ENCODE peak calls at places on chromosome 18, in nine cellular contexts. K is stomach, G is testis, L is adrenal gland, X is endothelial cell, T is HFFc6, U is activated B cell treated with CpG ODN at 0.5 μM for 24 hours, N is HCT116, Q is fibroblast of lung. M is an unnamed sample.

GRCh38 chr18:38951633-38952032 is 1386.0 kb upstream of the CELF4 start:
- DNase-seq in K (no peak), G (no peak), L (no peak), X (no peak), T (no peak), U (no peak), N (no peak), Q (no peak), M (no peak)

GRCh38 chr18:25223899-25224607 is 127.9 kb downstream of the ZNF521 start:
- DNase-seq in K (no peak), G (no peak), L (no peak), X (no peak), T (no peak), U (no peak), N (no peak), Q (no peak), M (no peak)

GRCh38 chr18:10340821-10341220 is 113.6 kb upstream of the APCDD1 start:
- DNase-seq in K (no peak), G (no peak), L (no peak), X (no peak), T (no peak), U (no peak), N (no peak), Q (no peak), M (no peak)

GRCh38 chr18:51290864-51291263 is 93.4 kb upstream of the MEX3C start:
- DNase-seq in K (no peak), G (no peak), L (no peak), X (no peak), T (no peak), U (no peak), N (no peak), Q (no peak), M (no peak)

GRCh38 chr18:13558132-13558531 is 168.2 kb downstream of the FAM210A start:
- DNase-seq in K (no peak), G (peak), L (peak), X (peak), T (no peak), U (peak), N (peak), Q (peak), M (peak)

GRCh38 chr18:9835796-9836195 is 50.0 kb upstream of the TXNDC2 start:
- DNase-seq in K (no peak), G (no peak), L (no peak), X (no peak), T (no peak), U (no peak), N (no peak), Q (peak), M (no peak)

GRCh38 chr18:41396861-41397260 is 558.2 kb upstream of the PIK3C3 start:
- DNase-seq in K (no peak), G (no peak), L (no peak), X (no peak), T (no peak), U (no peak), N (no peak), Q (no peak), M (no peak)

GRCh38 chr18:49892148-49892924 is 79.0 kb upstream of the ACAA2 start:
- DNase-seq in K (no peak), G (no peak), L (no peak), X (no peak), T (no peak), U (no peak), N (peak), Q (peak), M (no peak)

GRCh38 chr18:13191779-13192178 is 26.8 kb upstream of the LDLRAD4 start:
- DNase-seq in K (peak), G (no peak), L (no peak), X (no peak), T (no peak), U (no peak), N (no peak), Q (no peak), M (peak)

GRCh38 chr18:2880473-2880872 is 33.7 kb downstream of the EMILIN2 start:
- DNase-seq in K (no peak), G (no peak), L (no peak), X (no peak), T (no peak), U (no peak), N (no peak), Q (no peak), M (no peak)

GRCh38 chr18:28735731-28736130 is 558.8 kb upstream of the CDH2 start:
- DNase-seq in K (no peak), G (no peak), L (no peak), X (no peak), T (peak), U (no peak), N (no peak), Q (peak), M (no peak)

GRCh38 chr18:55287935-55288868 is 299.8 kb downstream of the TCF4 start:
- DNase-seq in K (no peak), G (no peak), L (no peak), X (no peak), T (no peak), U (no peak), N (no peak), Q (no peak), M (no peak)

GRCh38 chr18:2914185-2914584 is 67.4 kb downstream of the EMILIN2 start:
- DNase-seq in K (no peak), G (peak), L (no peak), X (no peak), T (no peak), U (no peak), N (no peak), Q (no peak), M (no peak)

GRCh38 chr18:53544926-53545325 is 679.5 kb downstream of the MBD2 start:
- DNase-seq in K (no peak), G (no peak), L (no peak), X (no peak), T (no peak), U (no peak), N (no peak), Q (no peak), M (no peak)

GRCh38 chr18:8778386-8778785 is 73.0 kb downstream of the MTCL1 start:
- DNase-seq in K (no peak), G (no peak), L (no peak), X (no peak), T (no peak), U (no peak), N (no peak), Q (no peak), M (no peak)

GRCh38 chr18:55918449-55918848 is 330.5 kb upstream of the TCF4 start:
- DNase-seq in K (no peak), G (no peak), L (no peak), X (no peak), T (peak), U (no peak), N (no peak), Q (peak), M (no peak)

GRCh38 chr18:32893915-32894314 is 121.1 kb upstream of the KLHL14 start:
- DNase-seq in K (no peak), G (no peak), L (no peak), X (no peak), T (no peak), U (no peak), N (no peak), Q (no peak), M (no peak)

GRCh38 chr18:49697757-49698595 is 115.4 kb downstream of the ACAA2 start:
- DNase-seq in K (no peak), G (peak), L (no peak), X (no peak), T (peak), U (no peak), N (no peak), Q (peak), M (no peak)

GRCh38 chr18:62152844-62153243 is 34.0 kb downstream of the PIGN start:
- DNase-seq in K (no peak), G (no peak), L (no peak), X (no peak), T (no peak), U (no peak), N (no peak), Q (no peak), M (no peak)

GRCh38 chr18:13813271-13813849 is 10.6 kb upstream of the MC5R start:
- DNase-seq in K (peak), G (peak), L (peak), X (peak), T (peak), U (no peak), N (peak), Q (peak), M (peak)

GRCh38 chr18:72091369-72091768 is 452.8 kb downstream of the CBLN2 start:
- DNase-seq in K (no peak), G (no peak), L (no peak), X (no peak), T (no peak), U (no peak), N (no peak), Q (no peak), M (no peak)

GRCh38 chr18:22613058-22613690 is 195.5 kb upstream of the CTAGE1 start:
- DNase-seq in K (peak), G (no peak), L (no peak), X (no peak), T (no peak), U (no peak), N (no peak), Q (no peak), M (peak)

GRCh38 chr18:58601468-58602266 is 27.2 kb downstream of the ALPK2 start:
- DNase-seq in K (no peak), G (no peak), L (no peak), X (no peak), T (no peak), U (no peak), N (no peak), Q (no peak), M (no peak)

GRCh38 chr18:3223356-3223755 is 3.6 kb upstream of the MYOM1 start:
- DNase-seq in K (no peak), G (no peak), L (no peak), X (no peak), T (no peak), U (no peak), N (no peak), Q (no peak), M (no peak)

GRCh38 chr18:48779462-48779861 is 171.3 kb downstream of the SMAD7 start:
- DNase-seq in K (no peak), G (no peak), L (no peak), X (no peak), T (no peak), U (no peak), N (no peak), Q (no peak), M (no peak)

GRCh38 chr18:21335927-21336488 is 94.0 kb downstream of the GREB1L start:
- DNase-seq in K (no peak), G (no peak), L (no peak), X (no peak), T (no peak), U (no peak), N (no peak), Q (no peak), M (no peak)

GRCh38 chr18:79321625-79322024 is 74.1 kb upstream of the NFATC1 start:
- DNase-seq in K (no peak), G (no peak), L (no peak), X (no peak), T (no peak), U (no peak), N (no peak), Q (no peak), M (no peak)
- TF ChIP-seq CTCF in K (no peak), G (no peak), L (no peak), X (no peak), T (no peak), U (no peak), N (no peak), Q (no peak), M (no peak)

GRCh38 chr18:45841060-45841764 is 15.7 kb downstream of the SIGLEC15 start:
- DNase-seq in K (no peak), G (no peak), L (no peak), X (no peak), T (no peak), U (no peak), N (no peak), Q (no peak), M (no peak)

GRCh38 chr18:45837283-45838070 is 12.0 kb downstream of the SIGLEC15 start:
- DNase-seq in K (peak), G (peak), L (peak), X (peak), T (no peak), U (no peak), N (no peak), Q (peak), M (peak)

GRCh38 chr18:45841765-45842442 is 16.4 kb downstream of the SIGLEC15 start:
- DNase-seq in K (no peak), G (no peak), L (no peak), X (no peak), T (no peak), U (no peak), N (no peak), Q (no peak), M (no peak)

GRCh38 chr18:45838302-45839070 is 13.0 kb downstream of the SIGLEC15 start:
- DNase-seq in K (no peak), G (no peak), L (peak), X (no peak), T (no peak), U (no peak), N (no peak), Q (no peak), M (no peak)

GRCh38 chr18:45839415-45840395 is 14.2 kb downstream of the SIGLEC15 start:
- DNase-seq in K (peak), G (peak), L (peak), X (peak), T (peak), U (no peak), N (peak), Q (peak), M (peak)
- TF ChIP-seq CTCF in K (peak), G (peak), L (peak), X (peak), T (peak), U (no peak), N (peak), Q (peak), M (peak)

DNA sequence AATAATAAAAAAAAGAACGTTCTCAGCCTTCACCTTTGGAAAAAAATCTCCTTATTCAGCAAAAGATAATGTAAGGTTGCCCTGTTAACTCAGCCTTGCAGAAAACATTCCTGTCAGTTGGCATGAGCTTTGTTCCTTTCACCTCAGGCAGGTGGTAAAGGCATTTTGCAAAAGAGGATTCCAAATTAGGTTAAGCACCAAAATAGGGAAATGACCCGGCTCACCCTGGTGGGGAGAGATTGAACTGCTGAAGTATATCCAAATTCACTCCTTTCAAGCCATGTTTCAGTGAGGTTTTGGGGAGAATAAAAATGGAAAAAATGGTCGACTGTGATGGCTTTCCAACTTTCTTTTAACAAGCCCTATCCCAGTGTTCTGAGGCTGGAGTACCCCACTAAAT is 1988.8 kb upstream of the PIK3C3 start:
- DNase-seq in K (no peak), G (no peak), L (no peak), X (no peak), T (no peak), U (no peak), N (no peak), Q (no peak), M (peak)
- TF ChIP-seq CTCF in K (no peak), G (peak), L (peak), X (peak), T (peak), U (no peak), N (no peak), Q (peak), M (peak)

DNA sequence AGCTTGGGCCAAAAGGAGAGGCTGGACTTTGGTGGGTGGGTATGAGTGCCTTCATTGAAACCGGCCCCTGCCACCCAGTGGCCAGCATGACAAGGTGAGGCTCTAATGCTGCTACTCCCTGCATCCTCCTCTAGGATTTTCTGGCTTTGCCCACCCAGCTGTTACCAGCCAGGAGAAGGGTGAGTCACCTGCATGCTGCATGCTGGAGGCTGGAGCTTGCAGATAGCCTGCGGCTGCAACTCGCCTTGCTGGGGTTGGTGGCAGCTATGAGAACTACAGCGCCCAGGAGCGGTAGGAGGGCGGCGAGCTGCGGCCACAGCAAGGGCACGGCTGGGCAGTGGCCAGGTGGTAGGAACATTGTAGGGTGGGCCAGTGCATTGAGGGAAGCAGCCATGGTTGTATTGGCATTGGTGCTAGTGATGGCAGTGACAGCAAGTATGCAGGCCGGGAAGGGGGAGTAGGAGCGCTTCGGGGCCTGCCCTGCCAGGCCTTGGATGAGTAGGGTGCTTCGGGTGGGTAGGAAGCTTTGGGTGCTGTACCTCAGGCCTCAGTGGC is 75.4 kb upstream of the SLC35G4 start:
- DNase-seq in K (no peak), G (no peak), L (no peak), X (no peak), T (no peak), U (no peak), N (no peak), Q (no peak), M (no peak)
- TF ChIP-seq CTCF in K (no peak), G (no peak), L (no peak), X (no peak), T (no peak), U (no peak), N (no peak), Q (no peak), M (no peak)

DNA sequence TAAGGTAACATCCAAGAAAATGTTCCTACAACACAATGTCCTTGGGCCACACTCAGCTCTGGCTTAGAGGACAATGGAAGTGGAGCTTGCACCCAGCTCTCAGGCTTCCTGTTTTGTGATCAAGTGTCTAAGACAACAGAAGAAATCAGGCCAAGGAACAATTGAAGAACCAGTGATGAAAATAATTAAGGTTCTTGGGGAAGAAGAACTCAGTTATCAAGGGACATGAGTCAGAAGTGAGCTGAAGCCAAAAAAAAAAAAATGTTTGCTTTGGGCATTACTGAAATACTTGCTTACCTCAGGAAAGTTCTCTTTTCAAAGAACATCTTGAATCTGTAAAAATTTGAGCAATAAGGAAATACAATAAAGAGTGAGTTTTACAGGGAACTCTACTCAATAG is 299.0 kb downstream of the FBXO15 start:
- DNase-seq in K (no peak), G (no peak), L (no peak), X (no peak), T (peak), U (no peak), N (no peak), Q (peak), M (no peak)
- TF ChIP-seq CTCF in K (no peak), G (no peak), L (no peak), X (no peak), T (no peak), U (no peak), N (no peak), Q (no peak), M (no peak)

GRCh38 chr18:59696311-59697235 is 650 bp downstream of the CCBE1 start:
- DNase-seq in K (no peak), G (peak), L (peak), X (peak), T (peak), U (no peak), N (no peak), Q (peak), M (no peak)

GRCh38 chr18:59699750-59700534 is 2.7 kb upstream of the CCBE1 start:
- DNase-seq in K (no peak), G (no peak), L (no peak), X (no peak), T (no peak), U (no peak), N (no peak), Q (no peak), M (no peak)

GRCh38 chr18:59699061-59699460 is 1.8 kb upstream of the CCBE1 start:
- DNase-seq in K (no peak), G (no peak), L (no peak), X (no peak), T (no peak), U (no peak), N (no peak), Q (no peak), M (no peak)

GRCh38 chr18:59695551-59695950 is 1.7 kb downstream of the CCBE1 start:
- DNase-seq in K (no peak), G (no peak), L (no peak), X (no peak), T (no peak), U (no peak), N (no peak), Q (no peak), M (no peak)

GRCh38 chr18:59697236-59697932 is at the start of gene CCBE1:
- DNase-seq in K (peak), G (peak), L (peak), X (peak), T (peak), U (no peak), N (peak), Q (peak), M (peak)
- TF ChIP-seq CTCF in K (peak), G (peak), L (peak), X (peak), T (peak), U (no peak), N (peak), Q (peak), M (peak)

GRCh38 chr18:7735606-7736175 is 168.6 kb downstream of the PTPRM start:
- DNase-seq in K (no peak), G (no peak), L (no peak), X (no peak), T (no peak), U (no peak), N (no peak), Q (no peak), M (peak)

GRCh38 chr18:7733642-7734041 is 166.5 kb downstream of the PTPRM start:
- DNase-seq in K (no peak), G (no peak), L (no peak), X (no peak), T (no peak), U (no peak), N (no peak), Q (no peak), M (no peak)

GRCh38 chr18:7730682-7731081 is 163.6 kb downstream of the PTPRM start:
- DNase-seq in K (no peak), G (no peak), L (no peak), X (no peak), T (no peak), U (no peak), N (no peak), Q (no peak), M (no peak)

GRCh38 chr18:7737483-7737882 is 170.4 kb downstream of the PTPRM start:
- DNase-seq in K (peak), G (no peak), L (no peak), X (no peak), T (no peak), U (no peak), N (no peak), Q (peak), M (no peak)

GRCh38 chr18:7735194-7735593 is 168.1 kb downstream of the PTPRM start:
- DNase-seq in K (no peak), G (no peak), L (no peak), X (no peak), T (no peak), U (no peak), N (no peak), Q (no peak), M (no peak)
- TF ChIP-seq CTCF in K (no peak), G (no peak), L (peak), X (no peak), T (peak), U (no peak), N (no peak), Q (peak), M (peak)

GRCh38 chr18:63208676-63209075 is 110.9 kb downstream of the BCL2 start:
- DNase-seq in K (no peak), G (no peak), L (no peak), X (no peak), T (no peak), U (no peak), N (no peak), Q (no peak), M (no peak)
- TF ChIP-seq CTCF in K (no peak), G (no peak), L (no peak), X (no peak), T (no peak), U (no peak), N (no peak), Q (no peak), M (no peak)

GRCh38 chr18:63511285-63511684 is 30.9 kb upstream of the SERPINB12 start:
- DNase-seq in K (no peak), G (peak), L (peak), X (peak), T (peak), U (no peak), N (peak), Q (peak), M (peak)

GRCh38 chr18:63505566-63506335 is 29.0 kb downstream of the SERPINB5 start:
- DNase-seq in K (no peak), G (peak), L (no peak), X (peak), T (peak), U (no peak), N (peak), Q (no peak), M (peak)

GRCh38 chr18:63508634-63509033 is 31.9 kb downstream of the SERPINB5 start:
- DNase-seq in K (no peak), G (no peak), L (no peak), X (no peak), T (no peak), U (no peak), N (no peak), Q (no peak), M (no peak)

GRCh38 chr18:63506336-63506646 is 29.5 kb downstream of the SERPINB5 start:
- DNase-seq in K (no peak), G (no peak), L (no peak), X (no peak), T (no peak), U (no peak), N (no peak), Q (no peak), M (no peak)
- TF ChIP-seq CTCF in K (no peak), G (no peak), L (no peak), X (peak), T (peak), U (no peak), N (no peak), Q (no peak), M (no peak)

M was measured in Calu3.